ENCODE peak calls at places on chromosomes 3 and 15, in seven cellular contexts. K is stimulated activated naive CD8-positive, alpha-beta T cell treated with anti-CD3 and anti-CD28 coated beads, Interleukin-15, Interleukin-2, amounts not matched to agents 100 U/mL and 50 U/mL, for 24 hours; I is progenitor cell of endocrine pancreas; E is heart left ventricle; D is GM18507; Q is ELF-1; N is WTC11. J is an unnamed sample.

GRCh38 chr3:14161282-14161681 is 17.1 kb downstream of the XPC start:
- DNase-seq in D (no peak), E (no peak), N (no peak), I (no peak), K (no peak), Q (no peak), J (no peak)

GRCh38 chr3:58521917-58522680 is 14.9 kb downstream of the ACOX2 start:
- DNase-seq in N (no peak), I (no peak), D (no peak), Q (peak), E (no peak), K (no peak), J (no peak)

GRCh38 chr3:16448691-16449090 is 64.8 kb downstream of the RFTN1 start:
- DNase-seq in K (peak), N (no peak), Q (no peak), E (peak), D (no peak), I (no peak), J (no peak)

GRCh38 chr3:123678108-123678511 is 93.3 kb upstream of the HACD2 start:
- DNase-seq in D (no peak), Q (peak), K (no peak), E (no peak), I (no peak), N (no peak), J (no peak)

GRCh38 chr15:39202641-39203040 is 378.2 kb upstream of the THBS1 start:
- DNase-seq in D (no peak), E (no peak), I (no peak), N (no peak), Q (no peak), K (no peak), J (no peak)

GRCh38 chr3:28050120-28050519 is 191.3 kb upstream of the CMC1 start:
- DNase-seq in E (no peak), I (no peak), Q (no peak), D (no peak), K (no peak), N (no peak), J (no peak)

GRCh38 chr3:175274056-175274455 is 414.9 kb downstream of the NAALADL2 start:
- DNase-seq in D (no peak), E (no peak), N (no peak), K (no peak), Q (no peak), I (no peak), J (no peak)

GRCh38 chr15:92142242-92143232 is 251.1 kb upstream of the ST8SIA2 start:
- DNase-seq in I (no peak), K (no peak), E (peak), D (no peak), N (no peak), Q (no peak), J (no peak)

GRCh38 chr3:172357850-172358754 is 90.2 kb downstream of the GHSR start:
- DNase-seq in I (no peak), E (peak), Q (no peak), K (no peak), N (no peak), D (no peak), J (no peak)

GRCh38 chr3:11551019-11551418 is 92.7 kb downstream of the VGLL4 start:
- DNase-seq in Q (no peak), I (no peak), N (no peak), E (peak), K (no peak), D (no peak), J (no peak)

GRCh38 chr15:83435782-83436181 is 11.4 kb upstream of the SH3GL3 start:
- DNase-seq in D (no peak), I (no peak), Q (no peak), N (no peak), K (no peak), E (no peak), J (no peak)

GRCh38 chr15:36778516-36778915 is 199.1 kb downstream of the CDIN1 start:
- DNase-seq in Q (no peak), I (no peak), K (no peak), N (no peak), E (no peak), D (no peak), J (no peak)

GRCh38 chr3:148791296-148791695 is 36.3 kb upstream of the CPB1 start:
- DNase-seq in D (no peak), K (no peak), N (no peak), I (no peak), Q (no peak), E (no peak), J (peak)